ENCODE peak calls at places on chromosomes 5 and 9, in four cellular contexts. One of them, this sample, is unnamed.

GRCh38 chr5:139076117-139076516 is 122.1 kb downstream of the SIL1 start:
- DNase-seq in choroid plexus epithelial cell: no peak
- DNase-seq in tibial artery: no peak
- DNase-seq in ascending aorta: no peak
- DNase-seq in this sample: no peak

GRCh38 chr9:125200216-125201047 is at the start of gene RABEPK:
- DNase-seq in choroid plexus epithelial cell: peak; percentile 97
- DNase-seq in tibial artery: peak; percentile 95
- DNase-seq in ascending aorta: peak; percentile 94
- DNase-seq in this sample: peak; percentile 99

GRCh38 chr9:115981011-115981410 is 172.6 kb upstream of the PAPPA start:
- DNase-seq in choroid plexus epithelial cell: peak; percentile 29
- DNase-seq in tibial artery: no peak
- DNase-seq in ascending aorta: no peak
- DNase-seq in this sample: no peak

GRCh38 chr9:19203058-19203457 is 27.4 kb upstream of the DENND4C start:
- DNase-seq in choroid plexus epithelial cell: no peak
- DNase-seq in tibial artery: no peak
- DNase-seq in ascending aorta: no peak
- DNase-seq in this sample: no peak

GRCh38 chr5:5751987-5752386 is 329.5 kb downstream of the ICE1 start:
- DNase-seq in choroid plexus epithelial cell: no peak
- DNase-seq in tibial artery: no peak
- DNase-seq in ascending aorta: no peak
- DNase-seq in this sample: no peak

GRCh38 chr9:14218253-14218652 is 95.7 kb downstream of the NFIB start:
- DNase-seq in choroid plexus epithelial cell: no peak
- DNase-seq in tibial artery: no peak
- DNase-seq in ascending aorta: no peak
- DNase-seq in this sample: no peak

GRCh38 chr5:64509798-64510197 is 4.0 kb downstream of the RGS7BP start:
- DNase-seq in choroid plexus epithelial cell: no peak
- DNase-seq in tibial artery: no peak
- DNase-seq in ascending aorta: no peak
- DNase-seq in this sample: no peak

GRCh38 chr9:69822091-69822750 is 1.6 kb downstream of the CFAP95 start:
- DNase-seq in choroid plexus epithelial cell: peak; percentile 24
- DNase-seq in tibial artery: no peak
- DNase-seq in ascending aorta: no peak
- DNase-seq in this sample: peak; percentile 44

GRCh38 chr5:165627548-165628170 is 2122.2 kb downstream of the MAT2B start:
- DNase-seq in choroid plexus epithelial cell: no peak
- DNase-seq in tibial artery: no peak
- DNase-seq in ascending aorta: no peak
- DNase-seq in this sample: peak; percentile 82

GRCh38 chr9:81082251-81082650 is 607.1 kb downstream of the TLE1 start:
- DNase-seq in choroid plexus epithelial cell: no peak
- DNase-seq in tibial artery: no peak
- DNase-seq in ascending aorta: no peak
- DNase-seq in this sample: no peak

GRCh38 chr5:7597058-7597457 is 201.1 kb downstream of the ADCY2 start:
- DNase-seq in choroid plexus epithelial cell: no peak
- DNase-seq in tibial artery: no peak
- DNase-seq in ascending aorta: no peak
- DNase-seq in this sample: no peak

GRCh38 chr5:143514915-143515314 is 111.4 kb upstream of the NR3C1 start:
- DNase-seq in choroid plexus epithelial cell: peak; percentile 34
- DNase-seq in tibial artery: no peak
- DNase-seq in ascending aorta: no peak
- DNase-seq in this sample: no peak

GRCh38 chr5:10457682-10458574 is 16.2 kb downstream of the ROPN1L start:
- DNase-seq in choroid plexus epithelial cell: no peak
- DNase-seq in tibial artery: no peak
- DNase-seq in ascending aorta: no peak
- DNase-seq in this sample: no peak

GRCh38 chr9:97525451-97525850 is 24.0 kb downstream of the TMOD1 start:
- DNase-seq in choroid plexus epithelial cell: no peak
- DNase-seq in tibial artery: no peak
- DNase-seq in ascending aorta: no peak
- DNase-seq in this sample: peak; percentile 87

GRCh38 chr9:98960409-98960808 is 16.7 kb downstream of the COL15A1 start:
- DNase-seq in choroid plexus epithelial cell: no peak
- DNase-seq in tibial artery: no peak
- DNase-seq in ascending aorta: no peak
- DNase-seq in this sample: no peak

GRCh38 chr9:132005896-132006295 is 73.8 kb downstream of the MED27 start:
- DNase-seq in choroid plexus epithelial cell: peak; percentile 43
- DNase-seq in tibial artery: no peak
- DNase-seq in ascending aorta: no peak
- DNase-seq in this sample: peak; percentile 37

GRCh38 chr5:59241564-59241963 is 652.0 kb downstream of the PDE4D start:
- DNase-seq in choroid plexus epithelial cell: peak; percentile 38
- DNase-seq in tibial artery: no peak
- DNase-seq in ascending aorta: no peak
- DNase-seq in this sample: no peak

GRCh38 chr5:60148356-60148755 is 254.8 kb upstream of the PDE4D start:
- DNase-seq in choroid plexus epithelial cell: peak; percentile 65
- DNase-seq in tibial artery: no peak
- DNase-seq in ascending aorta: no peak
- DNase-seq in this sample: peak; percentile 3

GRCh38 chr9:128149001-128149701 is at the start of gene LCN2:
- DNase-seq in choroid plexus epithelial cell: no peak
- DNase-seq in tibial artery: no peak
- DNase-seq in ascending aorta: no peak
- DNase-seq in this sample: no peak

GRCh38 chr5:124054564-124054963 is 542.6 kb downstream of the CSNK1G3 start:
- DNase-seq in choroid plexus epithelial cell: no peak
- DNase-seq in tibial artery: no peak
- DNase-seq in ascending aorta: no peak
- DNase-seq in this sample: no peak

GRCh38 chr5:105708442-105708841 is 1962.3 kb downstream of the EFNA5 start:
- DNase-seq in choroid plexus epithelial cell: no peak
- DNase-seq in tibial artery: no peak
- DNase-seq in ascending aorta: no peak
- DNase-seq in this sample: no peak

GRCh38 chr9:114169029-114169939 is 13.9 kb downstream of the COL27A1 start:
- DNase-seq in choroid plexus epithelial cell: peak; percentile 90
- DNase-seq in tibial artery: no peak
- DNase-seq in ascending aorta: no peak
- DNase-seq in this sample: no peak

GRCh38 chr9:69919461-69920061 is 98.9 kb downstream of the CFAP95 start:
- DNase-seq in choroid plexus epithelial cell: peak; percentile 83
- DNase-seq in tibial artery: no peak
- DNase-seq in ascending aorta: no peak
- DNase-seq in this sample: peak; percentile 65

GRCh38 chr9:127982912-127983311 is 2.1 kb upstream of the EEIG1 start:
- DNase-seq in choroid plexus epithelial cell: no peak
- DNase-seq in tibial artery: no peak
- DNase-seq in ascending aorta: no peak
- DNase-seq in this sample: no peak

GRCh38 chr5:176810084-176810597 is at the start of gene UNC5A:
- DNase-seq in choroid plexus epithelial cell: peak; percentile 41
- DNase-seq in tibial artery: no peak
- DNase-seq in ascending aorta: no peak
- DNase-seq in this sample: peak; percentile 45

GRCh38 chr5:141245250-141245717 is at the start of gene PCDHB15:
- DNase-seq in choroid plexus epithelial cell: no peak
- DNase-seq in tibial artery: no peak
- DNase-seq in ascending aorta: no peak
- DNase-seq in this sample: peak; percentile 3

GRCh38 chr5:115179068-115179958 is 9.6 kb upstream of the TRIM36 start:
- DNase-seq in choroid plexus epithelial cell: peak; percentile 6
- DNase-seq in tibial artery: no peak
- DNase-seq in ascending aorta: no peak
- DNase-seq in this sample: no peak

GRCh38 chr5:37495210-37495609 is 116.1 kb downstream of the WDR70 start:
- DNase-seq in choroid plexus epithelial cell: peak; percentile 52
- DNase-seq in tibial artery: no peak
- DNase-seq in ascending aorta: no peak
- DNase-seq in this sample: peak; percentile 49

GRCh38 chr9:29039258-29039657 is 1466.0 kb upstream of the C9orf72 start:
- DNase-seq in choroid plexus epithelial cell: peak; percentile 43
- DNase-seq in tibial artery: no peak
- DNase-seq in ascending aorta: no peak
- DNase-seq in this sample: peak; percentile 45

GRCh38 chr5:14186132-14186830 is 43.1 kb downstream of the TRIO start:
- DNase-seq in choroid plexus epithelial cell: peak; percentile 79
- DNase-seq in tibial artery: no peak
- DNase-seq in ascending aorta: no peak
- DNase-seq in this sample: peak; percentile 59

GRCh38 chr9:21078702-21079101 is 960 bp upstream of the IFNB1 start:
- DNase-seq in choroid plexus epithelial cell: peak; percentile 11
- DNase-seq in tibial artery: no peak
- DNase-seq in ascending aorta: no peak
- DNase-seq in this sample: no peak

GRCh38 chr5:95846554-95847260 is 24.2 kb upstream of the GLRX start:
- DNase-seq in choroid plexus epithelial cell: peak; percentile 89
- DNase-seq in tibial artery: peak; percentile 73
- DNase-seq in ascending aorta: peak; percentile 78
- DNase-seq in this sample: peak; percentile 84

GRCh38 chr9:86303316-86303975 is 21.1 kb upstream of the ISCA1 start:
- DNase-seq in choroid plexus epithelial cell: peak; percentile 82
- DNase-seq in tibial artery: no peak
- DNase-seq in ascending aorta: no peak
- DNase-seq in this sample: peak; percentile 43

GRCh38 chr9:114592356-114592755 is 4.8 kb downstream of the ATP6V1G1 start:
- DNase-seq in choroid plexus epithelial cell: peak; percentile 76
- DNase-seq in tibial artery: no peak
- DNase-seq in ascending aorta: no peak
- DNase-seq in this sample: no peak

GRCh38 chr9:121326130-121326838 is 43.8 kb downstream of the STOM start:
- DNase-seq in choroid plexus epithelial cell: peak; percentile 22
- DNase-seq in tibial artery: peak; percentile 96
- DNase-seq in ascending aorta: peak; percentile 99
- DNase-seq in this sample: peak; percentile 63

GRCh38 chr5:59709346-59709821 is 184.1 kb downstream of the PDE4D start:
- DNase-seq in choroid plexus epithelial cell: peak; percentile 61
- DNase-seq in tibial artery: no peak
- DNase-seq in ascending aorta: no peak
- DNase-seq in this sample: no peak

GRCh38 chr9:74284596-74284995 is 212.5 kb upstream of the RORB start:
- DNase-seq in choroid plexus epithelial cell: no peak
- DNase-seq in tibial artery: no peak
- DNase-seq in ascending aorta: no peak
- DNase-seq in this sample: peak; percentile 24

GRCh38 chr5:6715758-6716633 is 2.8 kb downstream of the TENT4A start:
- DNase-seq in choroid plexus epithelial cell: no peak
- DNase-seq in tibial artery: no peak
- DNase-seq in ascending aorta: peak; percentile 55
- DNase-seq in this sample: no peak

GRCh38 chr9:23153058-23153457 is 673.0 kb downstream of the ELAVL2 start:
- DNase-seq in choroid plexus epithelial cell: no peak
- DNase-seq in tibial artery: no peak
- DNase-seq in ascending aorta: no peak
- DNase-seq in this sample: no peak
- TF ChIP-seq CTCF in choroid plexus epithelial cell: no peak
- TF ChIP-seq CTCF in tibial artery: no peak
- TF ChIP-seq CTCF in ascending aorta: no peak
- TF ChIP-seq CTCF in this sample: no peak

GRCh38 chr9:16154570-16155078 is 601.8 kb downstream of the CCDC171 start:
- DNase-seq in choroid plexus epithelial cell: peak; percentile 30
- DNase-seq in tibial artery: peak; percentile 36
- DNase-seq in ascending aorta: peak; percentile 66
- DNase-seq in this sample: no peak
- H3K4me3 ChIP-seq in choroid plexus epithelial cell: peak overlapping the region; percentile 4
- H3K4me3 ChIP-seq in tibial artery: peak overlapping the region; percentile 24
- H3K4me3 ChIP-seq in ascending aorta: peak overlapping the region; percentile 46
- H3K4me3 ChIP-seq in this sample: no peak overlapping the region

GRCh38 chr5:61673007-61673735 is 341.1 kb downstream of the ZSWIM6 start:
- DNase-seq in choroid plexus epithelial cell: peak; percentile 36
- DNase-seq in tibial artery: no peak
- DNase-seq in ascending aorta: no peak
- DNase-seq in this sample: peak; percentile 25

GRCh38 chr5:61674403-61674802 is 342.3 kb downstream of the ZSWIM6 start:
- DNase-seq in choroid plexus epithelial cell: no peak
- DNase-seq in tibial artery: no peak
- DNase-seq in ascending aorta: no peak
- DNase-seq in this sample: no peak

GRCh38 chr5:61678966-61679365 is 346.9 kb downstream of the ZSWIM6 start:
- DNase-seq in choroid plexus epithelial cell: no peak
- DNase-seq in tibial artery: no peak
- DNase-seq in ascending aorta: no peak
- DNase-seq in this sample: no peak

GRCh38 chr5:61677220-61677619 is 345.2 kb downstream of the ZSWIM6 start:
- DNase-seq in choroid plexus epithelial cell: no peak
- DNase-seq in tibial artery: no peak
- DNase-seq in ascending aorta: no peak
- DNase-seq in this sample: no peak

DNA sequence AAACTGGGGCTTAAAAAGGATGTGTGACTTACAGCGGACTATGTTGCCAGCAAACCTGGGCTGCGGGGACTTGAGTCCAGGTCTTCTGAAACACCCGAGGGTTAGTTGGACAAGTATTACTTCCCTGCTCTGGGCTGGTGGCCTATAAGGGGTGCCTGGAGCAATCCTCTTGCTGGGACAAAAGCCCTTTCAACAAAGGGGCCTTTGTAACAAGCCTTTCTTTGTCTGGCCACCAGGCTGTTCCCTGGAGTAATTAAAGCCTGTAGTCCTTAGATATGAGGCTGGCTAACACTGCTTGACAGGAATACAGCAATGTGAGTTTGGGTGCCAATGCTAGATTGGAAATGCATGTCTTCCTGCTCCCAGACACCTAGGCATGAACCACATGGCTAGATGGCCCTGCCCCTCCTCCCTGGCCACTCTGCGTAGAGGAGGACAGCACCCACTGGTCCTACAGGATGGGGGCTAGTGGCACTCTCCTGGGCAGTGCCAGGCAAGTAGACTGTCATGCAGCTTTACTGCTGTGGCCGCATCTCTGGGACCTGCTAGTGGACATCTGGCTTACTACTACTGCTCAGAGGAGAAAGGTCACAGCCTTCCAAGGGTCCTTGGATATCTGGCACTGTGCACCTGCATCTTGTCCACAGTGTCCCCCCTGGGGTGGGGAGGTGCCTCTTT is 343.1 kb downstream of the ZSWIM6 start:
- DNase-seq in choroid plexus epithelial cell: no peak
- DNase-seq in tibial artery: no peak
- DNase-seq in ascending aorta: no peak
- DNase-seq in this sample: peak; percentile 7
- TF ChIP-seq CTCF in choroid plexus epithelial cell: peak; percentile 9
- TF ChIP-seq CTCF in tibial artery: no peak
- TF ChIP-seq CTCF in ascending aorta: no peak
- TF ChIP-seq CTCF in this sample: peak; percentile 24

GRCh38 chr9:73023025-73023541 is 70.2 kb upstream of the ALDH1A1 start:
- DNase-seq in choroid plexus epithelial cell: peak; percentile 79
- DNase-seq in tibial artery: no peak
- DNase-seq in ascending aorta: peak; percentile 68
- DNase-seq in this sample: peak; percentile 75
- H3K4me3 ChIP-seq in choroid plexus epithelial cell: no peak overlapping the region
- H3K4me3 ChIP-seq in tibial artery: no peak overlapping the region
- H3K4me3 ChIP-seq in ascending aorta: no peak overlapping the region
- H3K4me3 ChIP-seq in this sample: no peak overlapping the region

GRCh38 chr5:75885849-75886596 is 168.8 kb upstream of the POC5 start:
- DNase-seq in choroid plexus epithelial cell: peak; percentile 2
- DNase-seq in tibial artery: no peak
- DNase-seq in ascending aorta: no peak
- DNase-seq in this sample: no peak
- TF ChIP-seq CTCF in choroid plexus epithelial cell: peak; percentile 6
- TF ChIP-seq CTCF in tibial artery: no peak
- TF ChIP-seq CTCF in ascending aorta: no peak
- TF ChIP-seq CTCF in this sample: no peak

GRCh38 chr9:95085036-95085770 is 232.3 kb downstream of the FANCC start:
- DNase-seq in choroid plexus epithelial cell: no peak
- DNase-seq in tibial artery: no peak
- DNase-seq in ascending aorta: no peak
- DNase-seq in this sample: no peak
- H3K4me3 ChIP-seq in choroid plexus epithelial cell: no peak overlapping the region
- H3K4me3 ChIP-seq in tibial artery: no peak overlapping the region
- H3K4me3 ChIP-seq in ascending aorta: peak overlapping the region; percentile 37
- H3K4me3 ChIP-seq in this sample: no peak overlapping the region